ENCODE peak calls at places on chromosomes 11 and 22, in eight cellular contexts. R is activated CD4-positive, CD25-positive, alpha-beta regulatory T cell; Z is CD8-positive, alpha-beta memory T cell; T is activated CD4-positive, alpha-beta T cell treated with anti-CD3 and anti-CD28 coated beads, Interleukin-2, amount 50 U/mL, for 24 hours; V is esophagus muscularis mucosa; D is stimulated activated CD4-positive, alpha-beta T cell treated with anti-CD3 and anti-CD28 coated beads, Interleukin-2, amount 100 ng/mL, for 24 hours; M is mesothelial cell of epicardium; X is hepatocyte. J is an unnamed sample.

GRCh38 chr22:44144046-44144569 is 36.6 kb upstream of the PARVG start:
- DNase-seq in Z (no peak), R (no peak), V (no peak), X (no peak), D (no peak), M (no peak), T (no peak), J (no peak)

GRCh38 chr11:69541501-69542313 is 60.2 kb downstream of the LINC01488 start:
- DNase-seq in Z (no peak), V (no peak), X (no peak), D (no peak), R (no peak), T (no peak), M (no peak), J (no peak)

GRCh38 chr22:31607696-31608095 is 54.3 kb downstream of the PISD start:
- DNase-seq in D (no peak), X (no peak), M (no peak), R (no peak), Z (no peak), V (no peak), T (no peak), J (no peak)

GRCh38 chr11:2813141-2813908 is 72.2 kb downstream of the CDKN1C start:
- DNase-seq in V (no peak), D (no peak), X (peak), Z (no peak), R (no peak), M (no peak), T (no peak), J (no peak)

GRCh38 chr11:76203131-76203925 is 3.0 kb downstream of the WNT11 start:
- DNase-seq in X (no peak), V (no peak), R (no peak), M (no peak), Z (no peak), T (no peak), D (no peak), J (no peak)

GRCh38 chr11:43573233-43573632 is 107.3 kb upstream of the HSD17B12 start:
- DNase-seq in R (no peak), X (no peak), M (no peak), V (no peak), D (no peak), Z (no peak), T (no peak), J (no peak)

GRCh38 chr11:67627394-67627787 is 2.3 kb downstream of the NUDT8 start:
- DNase-seq in V (no peak), R (no peak), M (no peak), T (no peak), D (no peak), X (no peak), Z (no peak), J (no peak)

GRCh38 chr11:103619480-103619879 is 417.0 kb upstream of the DDI1 start:
- DNase-seq in X (peak), R (no peak), M (no peak), V (no peak), Z (no peak), T (no peak), D (no peak), J (peak)

GRCh38 chr22:37742374-37743092 is 45.7 kb downstream of the TRIOBP start:
- DNase-seq in Z (no peak), V (no peak), X (peak), D (no peak), R (no peak), T (no peak), M (no peak), J (no peak)

GRCh38 chr11:57103899-57104605 is 77.7 kb upstream of the LRRC55 start:
- DNase-seq in T (no peak), X (no peak), D (no peak), R (no peak), Z (no peak), V (no peak), M (no peak), J (no peak)

GRCh38 chr11:126628790-126629621 is 273.5 kb downstream of the ST3GAL4 start:
- DNase-seq in D (no peak), Z (no peak), X (no peak), V (no peak), R (no peak), T (no peak), M (no peak), J (no peak)

J was measured in Caco-2.